ENCODE peak calls at places on chromosomes 13 and 19, in seven cellular contexts. H, W, A, K, D, N and C are unnamed samples.

GRCh38 chr13:78660130-78660857 is 1.3 kb upstream of the OBI1 start:
- DNase-seq in H (no peak), W (no peak), A (peak), K (no peak), D (no peak), N (no peak), C (no peak)

GRCh38 chr19:10290439-10290875 is 705 bp downstream of the ICAM5 start:
- DNase-seq in H (peak), W (no peak), A (no peak), K (peak), D (no peak), N (no peak), C (no peak)

GRCh38 chr13:107205318-107206112 is 637.6 kb upstream of the ARGLU1 start:
- DNase-seq in H (peak), W (peak), A (peak), K (peak), D (peak), N (no peak), C (peak)

GRCh38 chr13:70623260-70623659 is 515.0 kb upstream of the KLHL1 start:
- DNase-seq in H (peak), W (peak), A (peak), K (peak), D (no peak), N (no peak), C (peak)

GRCh38 chr13:81058211-81058915 is 717.4 kb upstream of the SPRY2 start:
- DNase-seq in H (no peak), W (no peak), A (no peak), K (no peak), D (peak), N (no peak), C (no peak)

GRCh38 chr19:55069137-55069858 is 6.3 kb upstream of the RDH13 start:
- DNase-seq in H (peak), W (peak), A (peak), K (peak), D (peak), N (no peak), C (no peak)

GRCh38 chr13:27359203-27359821 is 65.1 kb upstream of the GTF3A start:
- DNase-seq in H (peak), W (peak), A (peak), K (peak), D (peak), N (peak), C (no peak)

GRCh38 chr19:11745871-11746270 is 7.1 kb upstream of the ZNF823 start:
- DNase-seq in H (no peak), W (no peak), A (no peak), K (no peak), D (no peak), N (no peak), C (no peak)

GRCh38 chr13:102901615-102902305 is 55.9 kb downstream of the ERCC5 start:
- DNase-seq in H (peak), W (no peak), A (no peak), K (no peak), D (peak), N (no peak), C (peak)

GRCh38 chr19:41879080-41879479 is 2.0 kb downstream of the CD79A start:
- DNase-seq in H (no peak), W (no peak), A (no peak), K (no peak), D (no peak), N (no peak), C (no peak)

GRCh38 chr19:17026041-17026658 is 460 bp downstream of the CPAMD8 start:
- DNase-seq in H (no peak), W (peak), A (no peak), K (peak), D (no peak), N (no peak), C (no peak)

GRCh38 chr13:114099191-114099590 is 33.2 kb downstream of the RASA3 start:
- DNase-seq in H (peak), W (peak), A (peak), K (peak), D (peak), N (peak), C (peak)

GRCh38 chr13:97131447-97131846 is 90.7 kb upstream of the MBNL2 start:
- DNase-seq in H (no peak), W (no peak), A (no peak), K (no peak), D (no peak), N (no peak), C (no peak)

GRCh38 chr13:102599451-102600012 is 2.7 kb downstream of the TPP2 start:
- DNase-seq in H (no peak), W (no peak), A (no peak), K (no peak), D (no peak), N (no peak), C (no peak)

GRCh38 chr13:44283598-44283997 is 90.0 kb upstream of the SERP2 start:
- DNase-seq in H (no peak), W (no peak), A (no peak), K (no peak), D (no peak), N (no peak), C (no peak)

GRCh38 chr19:2426661-2427322 is 594 bp downstream of the TIMM13 start:
- DNase-seq in H (peak), W (peak), A (peak), K (peak), D (peak), N (peak), C (no peak)

GRCh38 chr19:17830567-17831418 is 9.5 kb upstream of the INSL3 start:
- DNase-seq in H (peak), W (peak), A (peak), K (peak), D (no peak), N (peak), C (peak)

GRCh38 chr13:46071590-46072249 is 19.2 kb upstream of the ZC3H13 start:
- DNase-seq in H (no peak), W (no peak), A (no peak), K (no peak), D (no peak), N (no peak), C (no peak)

GRCh38 chr13:20391597-20392452 is 133.8 kb downstream of the CRYL1 start:
- DNase-seq in H (no peak), W (no peak), A (no peak), K (peak), D (no peak), N (no peak), C (no peak)

GRCh38 chr13:30708541-30708940 is 26.8 kb upstream of the ALOX5AP start:
- DNase-seq in H (peak), W (no peak), A (peak), K (no peak), D (no peak), N (no peak), C (peak)

GRCh38 chr13:94481966-94482365 is 2.5 kb upstream of the DCT start:
- DNase-seq in H (peak), W (peak), A (peak), K (no peak), D (peak), N (no peak), C (peak)

GRCh38 chr19:40974633-40975037 is 16.4 kb upstream of the CYP2B6 start:
- DNase-seq in H (peak), W (peak), A (peak), K (peak), D (peak), N (peak), C (peak)

GRCh38 chr13:71773534-71773933 is 93.5 kb downstream of the DACH1 start:
- DNase-seq in H (no peak), W (no peak), A (no peak), K (no peak), D (no peak), N (no peak), C (no peak)

GRCh38 chr19:6100284-6100915 is 9.9 kb downstream of the RFX2 start:
- DNase-seq in H (no peak), W (no peak), A (no peak), K (no peak), D (no peak), N (no peak), C (no peak)

GRCh38 chr13:76864259-76864658 is 21.9 kb downstream of the KCTD12 start:
- DNase-seq in H (no peak), W (no peak), A (no peak), K (no peak), D (no peak), N (no peak), C (no peak)

GRCh38 chr13:76868451-76868850 is 17.8 kb downstream of the KCTD12 start:
- DNase-seq in H (no peak), W (no peak), A (peak), K (no peak), D (no peak), N (no peak), C (no peak)

GRCh38 chr13:76863022-76863421 is 23.2 kb downstream of the KCTD12 start:
- DNase-seq in H (no peak), W (no peak), A (no peak), K (no peak), D (no peak), N (no peak), C (no peak)

GRCh38 chr13:76865109-76865508 is 21.1 kb downstream of the KCTD12 start:
- DNase-seq in H (no peak), W (no peak), A (no peak), K (no peak), D (no peak), N (no peak), C (no peak)

DNA sequence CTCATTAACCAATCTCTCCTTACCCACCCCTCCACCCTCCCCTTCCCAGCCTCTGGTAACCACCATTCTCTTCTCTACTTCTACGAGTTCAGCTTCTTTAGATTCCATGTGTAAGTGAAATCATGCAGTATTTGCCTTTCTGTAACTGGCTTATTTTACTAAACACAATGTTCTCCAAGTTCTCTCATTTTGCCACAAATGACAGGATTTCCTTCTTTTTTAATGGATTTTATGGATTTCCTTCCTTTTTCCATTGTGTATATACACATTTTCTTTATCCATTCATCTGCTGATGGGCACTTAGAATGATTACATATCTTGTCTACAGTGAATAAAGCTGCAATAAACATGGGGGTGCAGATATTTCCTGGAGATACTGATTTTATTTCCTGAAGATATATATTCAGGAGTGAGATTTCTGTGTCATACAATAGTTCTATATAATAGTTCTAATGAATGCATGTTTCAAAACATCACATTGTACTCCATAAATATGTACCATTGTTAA is 20.2 kb downstream of the KCTD12 start:
- DNase-seq in H (no peak), W (no peak), A (no peak), K (no peak), D (no peak), N (no peak), C (no peak)
- H3K4me2 ChIP-seq in H (no peak), W (no peak), A (no peak), K (no peak), D (no peak), N (no peak), C (no peak)

DNA sequence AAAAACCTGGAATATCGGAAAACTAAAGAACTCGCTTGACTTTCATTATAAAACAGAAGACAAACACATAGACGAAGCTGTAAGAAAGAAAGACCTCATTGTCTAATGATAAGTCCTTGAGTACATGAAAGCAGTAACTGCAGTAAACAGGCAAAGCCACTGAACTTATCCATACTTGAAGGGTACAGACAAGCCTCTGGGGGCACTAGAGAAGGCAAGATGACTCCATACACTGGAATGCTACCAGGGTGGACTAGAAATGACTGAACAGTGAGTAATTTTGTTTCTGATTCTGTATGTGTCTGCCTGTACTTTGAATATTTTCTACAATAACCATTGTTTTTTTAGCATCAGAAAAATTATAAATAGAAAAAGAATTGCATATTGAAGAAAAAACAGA is 507.9 kb downstream of the UQCRFS1 start:
- DNase-seq in H (peak), W (peak), A (peak), K (peak), D (peak), N (no peak), C (peak)
- TF ChIP-seq EZH2 in H (no peak), W (no peak), A (no peak), K (no peak), D (no peak), N (no peak), C (no peak)

GRCh38 chr13:41944229-41944628 is 16.7 kb downstream of the VWA8 start:
- DNase-seq in H (no peak), W (no peak), A (no peak), K (no peak), D (no peak), N (no peak), C (no peak)
- H3K4me2 ChIP-seq in H (no peak), W (no peak), A (no peak), K (no peak), D (no peak), N (no peak), C (no peak)

GRCh38 chr13:50129065-50129922 is 114.0 kb downstream of the KCNRG start:
- DNase-seq in H (no peak), W (no peak), A (no peak), K (peak), D (no peak), N (no peak), C (no peak)
- TF ChIP-seq EZH2 in H (no peak), W (no peak), A (no peak), K (peak), D (peak), N (no peak), C (no peak)